ENCODE peak calls at places on chromosomes 5 and 9, in nine cellular contexts. L, S, Z, A, N, C, F, Y and W are unnamed samples.

GRCh38 chr5:32531885-32532520 is 53.4 kb upstream of the SUB1 start:
- DNase-seq in L (no peak), S (peak), Z (no peak), A (no peak), N (no peak), C (no peak), F (no peak), Y (peak), W (peak)

GRCh38 chr5:1437452-1437851 is 7.8 kb downstream of the SLC6A3 start:
- DNase-seq in L (no peak), S (peak), Z (no peak), A (peak), N (peak), C (no peak), F (peak), Y (peak), W (no peak)

GRCh38 chr5:112555197-112555596 is 136.1 kb upstream of the EPB41L4A start:
- DNase-seq in L (no peak), S (no peak), Z (no peak), A (no peak), N (no peak), C (no peak), F (no peak), Y (no peak), W (no peak)

GRCh38 chr5:140159014-140159927 is 15.7 kb upstream of the CYSTM1 start:
- DNase-seq in L (no peak), S (no peak), Z (no peak), A (no peak), N (no peak), C (no peak), F (no peak), Y (no peak), W (no peak)

GRCh38 chr9:70835323-70835722 is 286.1 kb downstream of the TRPM3 start:
- DNase-seq in L (no peak), S (no peak), Z (no peak), A (peak), N (no peak), C (no peak), F (no peak), Y (peak), W (no peak)

GRCh38 chr9:117414906-117415583 is at the start of gene ASTN2:
- DNase-seq in L (no peak), S (peak), Z (no peak), A (no peak), N (peak), C (no peak), F (no peak), Y (no peak), W (no peak)

GRCh38 chr5:133990396-133990795 is 14.4 kb downstream of the VDAC1 start:
- DNase-seq in L (no peak), S (no peak), Z (no peak), A (no peak), N (no peak), C (no peak), F (no peak), Y (no peak), W (no peak)

GRCh38 chr9:93143830-93144530 is 9.9 kb upstream of the NINJ1 start:
- DNase-seq in L (no peak), S (no peak), Z (no peak), A (no peak), N (peak), C (no peak), F (no peak), Y (no peak), W (peak)

GRCh38 chr9:123724211-123724831 is 205.6 kb downstream of the DENND1A start:
- DNase-seq in L (no peak), S (peak), Z (no peak), A (peak), N (no peak), C (no peak), F (no peak), Y (peak), W (peak)

GRCh38 chr9:133635903-133636531 is at the start of gene DBH:
- DNase-seq in L (no peak), S (no peak), Z (no peak), A (no peak), N (peak), C (no peak), F (no peak), Y (no peak), W (no peak)

GRCh38 chr5:127950707-127951356 is 132.7 kb upstream of the SLC12A2 start:
- DNase-seq in L (no peak), S (no peak), Z (no peak), A (no peak), N (no peak), C (no peak), F (no peak), Y (peak), W (no peak)

GRCh38 chr5:108753331-108753730 is 5.6 kb downstream of the FER start:
- DNase-seq in L (no peak), S (peak), Z (no peak), A (no peak), N (no peak), C (no peak), F (no peak), Y (peak), W (peak)

GRCh38 chr9:99221623-99222415 is at the start of the genes ALG2 and SEC61B:
- DNase-seq in L (peak), S (peak), Z (peak), A (peak), N (peak), C (peak), F (peak), Y (peak), W (peak)
- TF ChIP-seq CTCF in L (peak), S (no peak), Z (peak), A (no peak), N (no peak), C (no peak), F (no peak), Y (no peak), W (no peak)

DNA sequence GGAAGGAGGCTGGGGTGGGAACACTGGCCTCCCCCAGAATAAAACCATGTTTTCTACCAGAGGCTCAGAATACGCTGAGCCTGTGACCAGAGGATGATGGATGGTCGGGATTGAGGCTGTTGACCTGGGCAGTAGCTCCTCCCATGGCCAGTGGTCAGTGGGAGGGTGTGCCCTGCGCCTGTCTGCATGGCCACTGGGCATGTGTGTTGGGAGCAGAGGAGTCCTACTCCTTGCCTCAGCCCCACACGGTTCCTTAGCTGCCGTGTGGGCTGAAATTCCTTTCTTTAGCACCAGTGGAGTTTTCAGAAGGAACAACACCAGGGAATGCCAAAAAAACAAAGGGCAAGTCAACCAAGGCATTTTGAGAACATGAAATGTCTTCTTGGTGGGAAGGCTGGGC is 8.5 kb upstream of the RMND5B start:
- DNase-seq in L (no peak), S (no peak), Z (no peak), A (no peak), N (no peak), C (no peak), F (no peak), Y (no peak), W (no peak)
- H3K4me3 ChIP-seq in L (no peak), S (no peak), Z (no peak), A (no peak), N (peak), C (no peak), F (no peak), Y (no peak), W (no peak)

GRCh38 chr5:132293066-132293991 is 865 bp upstream of the SLC22A4 start:
- DNase-seq in L (peak), S (peak), Z (peak), A (peak), N (peak), C (no peak), F (peak), Y (peak), W (peak)
- TF ChIP-seq CTCF in L (no peak), S (peak), Z (no peak), A (peak), N (no peak), C (peak), F (no peak), Y (peak), W (peak)

GRCh38 chr5:163505049-163505474 is 357 bp upstream of the MAT2B start:
- DNase-seq in L (no peak), S (no peak), Z (no peak), A (no peak), N (no peak), C (no peak), F (peak), Y (no peak), W (no peak)
- H3K4me3 ChIP-seq in L (peak), S (peak), Z (peak), A (peak), N (peak), C (peak), F (peak), Y (peak), W (peak)

GRCh38 chr9:98960409-98960808 is 16.7 kb downstream of the COL15A1 start:
- DNase-seq in L (no peak), S (no peak), Z (no peak), A (no peak), N (no peak), C (no peak), F (no peak), Y (no peak), W (no peak)

GRCh38 chr9:98962181-98962560 is 18.5 kb downstream of the COL15A1 start:
- DNase-seq in L (no peak), S (peak), Z (no peak), A (no peak), N (no peak), C (no peak), F (no peak), Y (peak), W (peak)

GRCh38 chr9:98962861-98963260 is 19.2 kb downstream of the COL15A1 start:
- DNase-seq in L (no peak), S (peak), Z (no peak), A (no peak), N (no peak), C (no peak), F (no peak), Y (no peak), W (no peak)

GRCh38 chr9:98964201-98964600 is 20.5 kb downstream of the COL15A1 start:
- DNase-seq in L (no peak), S (no peak), Z (no peak), A (no peak), N (no peak), C (no peak), F (no peak), Y (no peak), W (no peak)

GRCh38 chr9:98961513-98962180 is 17.9 kb downstream of the COL15A1 start:
- DNase-seq in L (no peak), S (no peak), Z (no peak), A (no peak), N (no peak), C (no peak), F (no peak), Y (no peak), W (no peak)
- TF ChIP-seq CTCF in L (no peak), S (no peak), Z (no peak), A (no peak), N (no peak), C (no peak), F (no peak), Y (no peak), W (no peak)

GRCh38 chr9:94553029-94553938 is 1.6 kb upstream of the PCAT7 start:
- DNase-seq in L (no peak), S (no peak), Z (no peak), A (no peak), N (peak), C (no peak), F (no peak), Y (no peak), W (no peak)

GRCh38 chr9:94560237-94560636 is 5.4 kb downstream of the PCAT7 start:
- DNase-seq in L (no peak), S (no peak), Z (no peak), A (no peak), N (no peak), C (no peak), F (no peak), Y (no peak), W (no peak)

GRCh38 chr9:94554078-94554438 is 825 bp upstream of the PCAT7 start:
- DNase-seq in L (no peak), S (no peak), Z (no peak), A (no peak), N (no peak), C (no peak), F (peak), Y (no peak), W (no peak)

DNA sequence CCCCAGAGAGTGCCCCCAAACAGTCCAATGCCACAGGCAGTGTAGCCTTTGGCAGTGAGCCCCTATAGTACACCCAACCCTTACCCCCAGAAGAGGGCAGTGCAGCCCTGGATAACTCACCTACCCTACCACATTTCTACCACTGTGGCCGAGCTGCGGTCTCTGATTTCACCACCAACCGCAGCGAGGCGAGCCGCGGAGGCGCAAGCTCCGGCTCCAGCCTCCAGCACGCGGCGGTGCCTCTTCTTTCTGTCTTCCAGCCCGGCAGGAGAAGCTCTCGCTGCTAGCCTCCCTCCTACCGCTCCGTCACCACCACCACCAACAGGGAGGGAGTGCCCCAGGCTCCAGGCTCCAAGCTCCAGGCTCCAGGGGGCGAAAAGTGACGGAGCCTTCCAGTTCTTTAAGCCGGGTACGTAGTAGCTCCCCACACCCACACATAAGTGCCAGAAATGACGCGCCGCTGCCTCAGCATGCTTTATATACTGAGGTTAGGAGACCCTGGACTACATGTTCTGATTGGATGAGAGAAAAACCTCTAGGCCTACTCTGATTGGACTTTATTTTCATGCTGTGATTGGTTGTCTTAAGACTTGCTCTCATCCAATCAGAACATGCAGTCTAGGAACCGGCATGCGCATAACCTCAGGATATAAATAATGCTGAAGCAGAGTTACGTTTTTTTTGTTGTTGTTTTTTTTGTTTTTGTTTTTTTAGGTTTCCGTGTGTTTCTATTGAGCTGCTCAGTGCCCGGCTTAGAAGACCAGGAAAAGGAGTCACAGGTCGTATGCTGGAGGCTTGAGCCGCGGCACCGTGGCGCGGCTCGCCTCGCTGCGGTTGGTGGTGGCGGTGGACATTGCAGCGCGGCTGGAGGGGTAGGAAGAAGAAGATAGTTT is at the start of gene PCAT7:
- DNase-seq in L (no peak), S (peak), Z (no peak), A (peak), N (peak), C (no peak), F (peak), Y (peak), W (no peak)
- H3K4me3 ChIP-seq in L (no peak), S (peak), Z (peak), A (no peak), N (peak), C (no peak), F (peak), Y (no peak), W (no peak)

DNA sequence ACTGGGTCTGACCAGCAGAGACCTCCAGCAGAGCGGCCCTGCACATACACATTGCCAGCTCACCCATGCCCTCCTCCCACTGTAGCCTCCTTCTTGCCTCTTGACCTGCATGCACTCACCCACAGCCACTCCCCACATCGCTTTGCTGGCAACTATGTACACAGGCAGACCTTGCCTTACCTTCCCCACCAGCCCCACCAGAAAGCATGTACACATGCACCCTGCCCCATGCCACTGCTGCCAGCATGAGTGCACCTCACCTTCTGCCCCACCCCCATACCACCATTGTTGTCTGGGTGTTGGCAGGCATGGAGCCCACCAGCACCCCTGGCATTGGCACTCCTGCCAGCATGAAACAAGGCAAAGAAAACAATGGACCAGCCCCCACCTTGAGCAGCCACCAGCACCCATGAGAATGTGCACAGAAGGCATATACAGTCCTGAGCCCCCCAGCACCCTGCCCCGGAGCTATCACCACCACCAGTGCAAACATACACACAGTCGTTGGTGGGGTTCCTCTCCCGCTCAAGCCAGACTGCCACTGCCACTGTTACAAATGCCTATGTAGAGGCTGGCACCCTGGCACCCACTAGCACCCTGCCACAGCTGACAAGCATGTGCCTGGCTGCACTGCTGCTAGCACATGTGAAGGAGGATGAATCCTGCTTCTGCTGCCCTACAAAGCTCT is 171.4 kb upstream of the NR4A3 start:
- DNase-seq in L (no peak), S (no peak), Z (no peak), A (no peak), N (no peak), C (no peak), F (no peak), Y (no peak), W (no peak)
- TF ChIP-seq CTCF in L (no peak), S (no peak), Z (no peak), A (no peak), N (no peak), C (no peak), F (no peak), Y (no peak), W (no peak)

DNA sequence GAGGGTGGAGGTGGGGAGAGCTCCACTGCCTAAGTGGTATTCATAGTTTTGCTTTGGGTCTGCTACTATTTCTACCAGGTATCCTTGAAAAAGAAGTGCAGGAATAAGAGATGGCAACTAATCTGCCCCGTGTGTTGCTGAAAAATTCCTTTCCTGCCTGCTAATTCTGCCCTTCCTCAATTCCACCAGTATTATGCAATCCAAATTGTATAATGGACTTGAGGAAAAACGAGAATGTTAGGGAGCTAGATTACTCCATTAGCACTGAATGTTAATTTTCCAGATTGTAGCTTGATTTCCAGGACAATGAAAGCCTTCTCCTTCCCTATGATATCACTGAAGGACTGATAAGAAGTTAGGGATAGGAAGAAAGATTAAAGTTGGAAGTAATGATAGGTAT is 16.9 kb downstream of the ADAM19 start:
- DNase-seq in L (no peak), S (peak), Z (no peak), A (no peak), N (no peak), C (no peak), F (no peak), Y (no peak), W (no peak)
- H3K4me3 ChIP-seq in L (no peak), S (no peak), Z (no peak), A (no peak), N (no peak), C (no peak), F (no peak), Y (no peak), W (no peak)

GRCh38 chr5:31465282-31465681 is 66.6 kb downstream of the DROSHA start:
- DNase-seq in L (no peak), S (no peak), Z (no peak), A (no peak), N (no peak), C (no peak), F (no peak), Y (no peak), W (no peak)

GRCh38 chr5:31459594-31459993 is 72.3 kb downstream of the DROSHA start:
- DNase-seq in L (no peak), S (peak), Z (no peak), A (peak), N (no peak), C (no peak), F (no peak), Y (no peak), W (no peak)

GRCh38 chr5:31464081-31464480 is 67.8 kb downstream of the DROSHA start:
- DNase-seq in L (no peak), S (no peak), Z (no peak), A (no peak), N (no peak), C (no peak), F (no peak), Y (peak), W (no peak)

GRCh38 chr5:31463341-31463740 is 68.6 kb downstream of the DROSHA start:
- DNase-seq in L (no peak), S (no peak), Z (no peak), A (no peak), N (no peak), C (no peak), F (no peak), Y (peak), W (no peak)
- TF ChIP-seq CTCF in L (no peak), S (no peak), Z (no peak), A (no peak), N (no peak), C (no peak), F (no peak), Y (no peak), W (no peak)

DNA sequence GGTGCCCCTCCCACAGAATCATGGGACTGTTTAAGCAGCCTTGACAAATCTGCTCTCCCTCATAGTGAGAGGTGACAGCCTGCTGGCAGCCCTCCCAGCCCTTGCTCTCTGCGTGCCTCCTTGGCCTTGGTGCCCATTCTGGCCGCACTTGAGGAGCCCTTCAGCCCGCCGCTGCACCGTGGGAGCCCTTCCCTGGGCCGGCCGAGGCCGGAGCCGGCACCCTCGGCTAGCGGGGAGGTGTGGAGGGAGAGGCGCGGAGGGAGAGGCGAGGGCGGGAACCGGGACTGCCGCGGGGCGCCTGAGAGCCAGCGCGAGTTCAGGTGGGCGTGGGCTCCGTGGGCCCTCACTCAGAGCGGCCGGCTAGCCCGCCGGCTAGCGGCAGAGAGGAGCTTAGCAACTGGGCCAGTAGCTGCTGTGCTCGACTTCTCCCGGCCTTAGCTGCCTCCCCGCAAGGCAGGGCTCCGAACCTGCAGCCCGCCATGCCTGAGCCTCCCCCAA is 125.9 kb upstream of the MYO10 start:
- DNase-seq in L (no peak), S (no peak), Z (no peak), A (no peak), N (no peak), C (no peak), F (no peak), Y (no peak), W (no peak)
- H3K4me3 ChIP-seq in L (no peak), S (no peak), Z (no peak), A (no peak), N (no peak), C (no peak), F (no peak), Y (no peak), W (no peak)